ENCODE peak calls at places on chromosomes 5 and 9, in four cellular contexts. Z is NCI-H345; H is stimulated activated CD4-positive, alpha-beta T cell treated with anti-CD3 and anti-CD28 coated beads, Interleukin-2, amount 100 ng/mL, for 24 hours; S is NCI-H2029 treated with DMSO at 0.1 percent for 48 hours. K is an unnamed sample.

GRCh38 chr5:68465133-68465532 is 249.6 kb downstream of the PIK3R1 start:
- DNase-seq in Z (no peak), H (peak), S (no peak), K (no peak)

GRCh38 chr5:123937230-123937629 is 425.3 kb downstream of the CSNK1G3 start:
- DNase-seq in Z (no peak), H (no peak), S (peak), K (peak)

GRCh38 chr9:134585746-134586706 is 55.6 kb upstream of the COL5A1 start:
- DNase-seq in Z (no peak), H (no peak), S (no peak), K (no peak)

GRCh38 chr9:109253637-109254284 is 67.1 kb downstream of the EPB41L4B start:
- DNase-seq in Z (no peak), H (no peak), S (peak), K (no peak)

GRCh38 chr9:1222511-1222910 is 172.4 kb downstream of the DMRT2 start:
- DNase-seq in Z (no peak), H (no peak), S (no peak), K (no peak)

GRCh38 chr9:4985376-4986266 is 549 bp downstream of the JAK2 start:
- DNase-seq in Z (peak), H (peak), S (no peak), K (peak)

GRCh38 chr9:83707518-83707767 is 315 bp downstream of the UBQLN1 start:
- DNase-seq in Z (no peak), H (peak), S (no peak), K (no peak)

GRCh38 chr9:86452194-86452828 is 98.1 kb upstream of the TUT7 start:
- DNase-seq in Z (no peak), H (no peak), S (no peak), K (no peak)

GRCh38 chr5:40514986-40515385 is 164.7 kb upstream of the PTGER4 start:
- DNase-seq in Z (no peak), H (no peak), S (no peak), K (no peak)

GRCh38 chr9:115847245-115847644 is 306.3 kb upstream of the PAPPA start:
- DNase-seq in Z (no peak), H (no peak), S (no peak), K (no peak)

GRCh38 chr5:125139590-125139989 is 393.2 kb upstream of the ZNF608 start:
- DNase-seq in Z (no peak), H (no peak), S (no peak), K (no peak)

GRCh38 chr9:20873240-20873860 is 158.1 kb downstream of the HACD4 start:
- DNase-seq in Z (no peak), H (no peak), S (no peak), K (no peak)

GRCh38 chr5:127561254-127561653 is 43.8 kb downstream of the PRRC1 start:
- DNase-seq in Z (no peak), H (no peak), S (no peak), K (no peak)

GRCh38 chr5:53434566-53434965 is 45.9 kb upstream of the FST start:
- DNase-seq in Z (no peak), H (no peak), S (no peak), K (no peak)

K was measured in stimulated activated naive B cell treated with anti-CD40 and anti-IgM and Interleukin-4, amounts not matched to agents 10 μg/mL and 1 μg/mL and 100 μg/mL, for 72 hours.